ENCODE peak calls at places on chromosomes 6 and 20, in nine cellular contexts. One of them, this sample, is unnamed.

GRCh38 chr20:59525500-59526241 is 78.7 kb upstream of the PHACTR3 start:
- DNase-seq in H9: peak; percentile 84
- DNase-seq in left ventricle myocardium inferior: peak; percentile 62
- DNase-seq in H7: peak; percentile 83
- DNase-seq in foreskin keratinocyte: no peak
- DNase-seq in testis: peak; percentile 83
- DNase-seq in thoracic aorta: no peak
- DNase-seq in body of pancreas: peak; percentile 49
- DNase-seq in GM23338: peak; percentile 90
- DNase-seq in this sample: peak; percentile 53

GRCh38 chr20:58420798-58421496 is 31.9 kb downstream of the VAPB start:
- DNase-seq in H9: no peak
- DNase-seq in left ventricle myocardium inferior: no peak
- DNase-seq in H7: no peak
- DNase-seq in foreskin keratinocyte: no peak
- DNase-seq in testis: no peak
- DNase-seq in thoracic aorta: no peak
- DNase-seq in body of pancreas: no peak
- DNase-seq in GM23338: no peak
- DNase-seq in this sample: no peak

GRCh38 chr6:11315743-11316437 is 83.4 kb upstream of the NEDD9 start:
- DNase-seq in H9: no peak
- DNase-seq in left ventricle myocardium inferior: no peak
- DNase-seq in H7: no peak
- DNase-seq in foreskin keratinocyte: peak; percentile 88
- DNase-seq in testis: no peak
- DNase-seq in thoracic aorta: no peak
- DNase-seq in body of pancreas: no peak
- DNase-seq in GM23338: no peak
- DNase-seq in this sample: no peak

GRCh38 chr20:52340036-52340634 is 148.6 kb upstream of the ZFP64 start:
- DNase-seq in H9: no peak
- DNase-seq in left ventricle myocardium inferior: no peak
- DNase-seq in H7: no peak
- DNase-seq in foreskin keratinocyte: no peak
- DNase-seq in testis: peak; percentile 33
- DNase-seq in thoracic aorta: no peak
- DNase-seq in body of pancreas: no peak
- DNase-seq in GM23338: peak; percentile 34
- DNase-seq in this sample: no peak

GRCh38 chr20:63955281-63955845 is 853 bp downstream of the UCKL1 start:
- DNase-seq in H9: no peak
- DNase-seq in left ventricle myocardium inferior: peak; percentile 53
- DNase-seq in H7: peak; percentile 90
- DNase-seq in foreskin keratinocyte: no peak
- DNase-seq in testis: peak; percentile 60
- DNase-seq in thoracic aorta: no peak
- DNase-seq in body of pancreas: no peak
- DNase-seq in GM23338: peak; percentile 44
- DNase-seq in this sample: peak; percentile 65

GRCh38 chr6:39207421-39208232 is 21.6 kb downstream of the KCNK5 start:
- DNase-seq in H9: no peak
- DNase-seq in left ventricle myocardium inferior: no peak
- DNase-seq in H7: no peak
- DNase-seq in foreskin keratinocyte: no peak
- DNase-seq in testis: no peak
- DNase-seq in thoracic aorta: no peak
- DNase-seq in body of pancreas: peak; percentile 47
- DNase-seq in GM23338: no peak
- DNase-seq in this sample: no peak

GRCh38 chr6:33761922-33762629 is 15.4 kb upstream of the IP6K3 start:
- DNase-seq in H9: peak; percentile 71
- DNase-seq in left ventricle myocardium inferior: peak; percentile 87
- DNase-seq in H7: peak; percentile 86
- DNase-seq in foreskin keratinocyte: no peak
- DNase-seq in testis: peak; percentile 74
- DNase-seq in thoracic aorta: no peak
- DNase-seq in body of pancreas: peak; percentile 81
- DNase-seq in GM23338: peak; percentile 67
- DNase-seq in this sample: peak; percentile 80

GRCh38 chr6:90811596-90812226 is 224.8 kb upstream of the MAP3K7 start:
- DNase-seq in H9: no peak
- DNase-seq in left ventricle myocardium inferior: no peak
- DNase-seq in H7: no peak
- DNase-seq in foreskin keratinocyte: no peak
- DNase-seq in testis: no peak
- DNase-seq in thoracic aorta: no peak
- DNase-seq in body of pancreas: no peak
- DNase-seq in GM23338: no peak
- DNase-seq in this sample: no peak

GRCh38 chr20:40961176-40961575 is 67.4 kb upstream of the TOP1 start:
- DNase-seq in H9: peak; percentile 17
- DNase-seq in left ventricle myocardium inferior: no peak
- DNase-seq in H7: no peak
- DNase-seq in foreskin keratinocyte: no peak
- DNase-seq in testis: no peak
- DNase-seq in thoracic aorta: no peak
- DNase-seq in body of pancreas: no peak
- DNase-seq in GM23338: no peak
- DNase-seq in this sample: no peak

GRCh38 chr6:160207618-160208017 is 51.0 kb downstream of the SLC22A2 start:
- DNase-seq in H9: no peak
- DNase-seq in left ventricle myocardium inferior: no peak
- DNase-seq in H7: no peak
- DNase-seq in foreskin keratinocyte: no peak
- DNase-seq in testis: no peak
- DNase-seq in thoracic aorta: no peak
- DNase-seq in body of pancreas: no peak
- DNase-seq in GM23338: no peak
- DNase-seq in this sample: no peak

GRCh38 chr20:7274870-7275269 is 507.4 kb downstream of the BMP2 start:
- DNase-seq in H9: no peak
- DNase-seq in left ventricle myocardium inferior: no peak
- DNase-seq in H7: no peak
- DNase-seq in foreskin keratinocyte: no peak
- DNase-seq in testis: no peak
- DNase-seq in thoracic aorta: no peak
- DNase-seq in body of pancreas: no peak
- DNase-seq in GM23338: no peak
- DNase-seq in this sample: no peak

GRCh38 chr20:62193079-62194025 is 10.5 kb downstream of the MTG2 start:
- DNase-seq in H9: no peak
- DNase-seq in left ventricle myocardium inferior: no peak
- DNase-seq in H7: no peak
- DNase-seq in foreskin keratinocyte: no peak
- DNase-seq in testis: no peak
- DNase-seq in thoracic aorta: no peak
- DNase-seq in body of pancreas: no peak
- DNase-seq in GM23338: no peak
- DNase-seq in this sample: peak; percentile 6

DNA sequence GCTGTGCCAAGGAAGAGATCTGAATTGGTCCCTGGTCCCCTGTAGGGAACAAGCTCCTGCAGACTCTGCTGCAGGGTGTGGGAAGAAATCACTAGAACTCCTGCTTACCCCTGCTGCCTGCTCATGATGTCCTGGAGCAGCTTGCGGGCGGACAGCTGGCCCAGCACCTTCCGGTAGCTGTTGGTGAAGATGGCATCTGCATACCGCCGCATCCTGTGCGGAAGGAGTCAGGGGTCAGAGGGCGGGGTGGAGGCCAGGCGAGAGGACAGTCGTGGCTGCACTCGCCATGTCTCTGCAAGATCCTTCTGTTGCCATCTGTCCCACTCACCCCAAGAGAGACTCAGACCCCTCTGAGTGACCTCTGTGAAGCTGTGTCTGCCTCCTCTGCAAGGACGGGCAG is 5.3 kb downstream of the GHRH start:
- DNase-seq in H9: no peak
- DNase-seq in left ventricle myocardium inferior: no peak
- DNase-seq in H7: no peak
- DNase-seq in foreskin keratinocyte: no peak
- DNase-seq in testis: no peak
- DNase-seq in thoracic aorta: no peak
- DNase-seq in body of pancreas: no peak
- DNase-seq in GM23338: no peak
- DNase-seq in this sample: no peak
- H3K27me3 ChIP-seq in H9: no peaks in the 10 kb centered on the region
- H3K27me3 ChIP-seq in left ventricle myocardium inferior: peaks cover 48% of the 10 kb centered on the region
- H3K27me3 ChIP-seq in H7: no peaks in the 10 kb centered on the region
- H3K27me3 ChIP-seq in foreskin keratinocyte: peaks cover 37% of the 10 kb centered on the region
- H3K27me3 ChIP-seq in testis: no peaks in the 10 kb centered on the region
- H3K27me3 ChIP-seq in thoracic aorta: no peaks in the 10 kb centered on the region
- H3K27me3 ChIP-seq in body of pancreas: no peaks in the 10 kb centered on the region
- H3K27me3 ChIP-seq in GM23338: no peaks in the 10 kb centered on the region
- H3K27me3 ChIP-seq in this sample: peaks cover 4% of the 10 kb centered on the region

GRCh38 chr20:60529149-60529548 is 570.9 kb downstream of the CDH26 start:
- DNase-seq in H9: no peak
- DNase-seq in left ventricle myocardium inferior: no peak
- DNase-seq in H7: no peak
- DNase-seq in foreskin keratinocyte: no peak
- DNase-seq in testis: no peak
- DNase-seq in thoracic aorta: no peak
- DNase-seq in body of pancreas: no peak
- DNase-seq in GM23338: no peak
- DNase-seq in this sample: no peak
- H3K27me3 ChIP-seq in H9: no peaks in the 10 kb centered on the region
- H3K27me3 ChIP-seq in left ventricle myocardium inferior: no peaks in the 10 kb centered on the region
- H3K27me3 ChIP-seq in H7: no peaks in the 10 kb centered on the region
- H3K27me3 ChIP-seq in foreskin keratinocyte: no peaks in the 10 kb centered on the region
- H3K27me3 ChIP-seq in testis: no peaks in the 10 kb centered on the region
- H3K27me3 ChIP-seq in thoracic aorta: no peaks in the 10 kb centered on the region
- H3K27me3 ChIP-seq in body of pancreas: no peaks in the 10 kb centered on the region
- H3K27me3 ChIP-seq in GM23338: no peaks in the 10 kb centered on the region
- H3K27me3 ChIP-seq in this sample: no peaks in the 10 kb centered on the region

GRCh38 chr20:51093240-51093763 is 70.4 kb upstream of the KCNG1 start:
- DNase-seq in H9: no peak
- DNase-seq in left ventricle myocardium inferior: no peak
- DNase-seq in H7: no peak
- DNase-seq in foreskin keratinocyte: no peak
- DNase-seq in testis: no peak
- DNase-seq in thoracic aorta: no peak
- DNase-seq in body of pancreas: no peak
- DNase-seq in GM23338: no peak
- DNase-seq in this sample: no peak

GRCh38 chr20:51095755-51096509 is 73.0 kb upstream of the KCNG1 start:
- DNase-seq in H9: no peak
- DNase-seq in left ventricle myocardium inferior: no peak
- DNase-seq in H7: no peak
- DNase-seq in foreskin keratinocyte: no peak
- DNase-seq in testis: no peak
- DNase-seq in thoracic aorta: no peak
- DNase-seq in body of pancreas: no peak
- DNase-seq in GM23338: peak; percentile 62
- DNase-seq in this sample: no peak

GRCh38 chr20:51092238-51092822 is 69.4 kb upstream of the KCNG1 start:
- DNase-seq in H9: no peak
- DNase-seq in left ventricle myocardium inferior: no peak
- DNase-seq in H7: no peak
- DNase-seq in foreskin keratinocyte: no peak
- DNase-seq in testis: no peak
- DNase-seq in thoracic aorta: no peak
- DNase-seq in body of pancreas: no peak
- DNase-seq in GM23338: peak; percentile 46
- DNase-seq in this sample: no peak

GRCh38 chr20:51096571-51097267 is 73.8 kb upstream of the KCNG1 start:
- DNase-seq in H9: no peak
- DNase-seq in left ventricle myocardium inferior: no peak
- DNase-seq in H7: no peak
- DNase-seq in foreskin keratinocyte: no peak
- DNase-seq in testis: no peak
- DNase-seq in thoracic aorta: no peak
- DNase-seq in body of pancreas: no peak
- DNase-seq in GM23338: no peak
- DNase-seq in this sample: no peak

GRCh38 chr20:51094221-51094620 is 71.3 kb upstream of the KCNG1 start:
- DNase-seq in H9: no peak
- DNase-seq in left ventricle myocardium inferior: no peak
- DNase-seq in H7: no peak
- DNase-seq in foreskin keratinocyte: no peak
- DNase-seq in testis: no peak
- DNase-seq in thoracic aorta: no peak
- DNase-seq in body of pancreas: no peak
- DNase-seq in GM23338: peak; percentile 28
- DNase-seq in this sample: no peak
- H3K27me3 ChIP-seq in H9: no peaks in the 10 kb centered on the region
- H3K27me3 ChIP-seq in left ventricle myocardium inferior: peaks cover 89% of the 10 kb centered on the region
- H3K27me3 ChIP-seq in H7: no peaks in the 10 kb centered on the region
- H3K27me3 ChIP-seq in foreskin keratinocyte: peaks cover 54% of the 10 kb centered on the region
- H3K27me3 ChIP-seq in testis: no peaks in the 10 kb centered on the region
- H3K27me3 ChIP-seq in thoracic aorta: no peaks in the 10 kb centered on the region
- H3K27me3 ChIP-seq in body of pancreas: peaks cover 4% of the 10 kb centered on the region
- H3K27me3 ChIP-seq in GM23338: no peaks in the 10 kb centered on the region
- H3K27me3 ChIP-seq in this sample: no peaks in the 10 kb centered on the region

GRCh38 chr6:140779991-140780596 is 1352.6 kb upstream of the GJE1 start:
- DNase-seq in H9: no peak
- DNase-seq in left ventricle myocardium inferior: no peak
- DNase-seq in H7: no peak
- DNase-seq in foreskin keratinocyte: no peak
- DNase-seq in testis: no peak
- DNase-seq in thoracic aorta: no peak
- DNase-seq in body of pancreas: peak; percentile 12
- DNase-seq in GM23338: no peak
- DNase-seq in this sample: no peak

GRCh38 chr6:140777780-140778179 is 1354.9 kb upstream of the GJE1 start:
- DNase-seq in H9: no peak
- DNase-seq in left ventricle myocardium inferior: no peak
- DNase-seq in H7: no peak
- DNase-seq in foreskin keratinocyte: no peak
- DNase-seq in testis: no peak
- DNase-seq in thoracic aorta: no peak
- DNase-seq in body of pancreas: no peak
- DNase-seq in GM23338: no peak
- DNase-seq in this sample: no peak

GRCh38 chr6:140784573-140784972 is 1348.2 kb upstream of the GJE1 start:
- DNase-seq in H9: no peak
- DNase-seq in left ventricle myocardium inferior: no peak
- DNase-seq in H7: no peak
- DNase-seq in foreskin keratinocyte: peak; percentile 66
- DNase-seq in testis: no peak
- DNase-seq in thoracic aorta: no peak
- DNase-seq in body of pancreas: no peak
- DNase-seq in GM23338: no peak
- DNase-seq in this sample: no peak

GRCh38 chr6:140782941-140783340 is 1349.8 kb upstream of the GJE1 start:
- DNase-seq in H9: no peak
- DNase-seq in left ventricle myocardium inferior: no peak
- DNase-seq in H7: no peak
- DNase-seq in foreskin keratinocyte: no peak
- DNase-seq in testis: no peak
- DNase-seq in thoracic aorta: no peak
- DNase-seq in body of pancreas: no peak
- DNase-seq in GM23338: no peak
- DNase-seq in this sample: no peak

DNA sequence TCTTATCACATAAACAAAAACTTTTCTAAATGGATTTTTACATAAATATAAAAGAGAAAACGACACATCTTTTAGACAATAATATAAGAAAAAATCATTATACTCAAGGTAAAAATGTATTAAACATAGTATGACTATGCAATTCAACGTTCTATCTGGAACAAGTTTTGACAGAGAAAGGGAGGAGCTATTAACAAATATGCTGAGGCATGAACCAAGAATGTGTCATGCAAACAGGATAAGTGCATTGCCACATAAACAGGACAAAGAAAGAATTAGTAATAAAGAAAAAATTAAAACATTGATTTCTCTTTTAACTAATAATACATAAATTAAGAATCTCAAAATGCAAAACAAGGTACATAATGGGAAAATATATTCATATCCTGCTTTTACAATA is 1353.4 kb upstream of the GJE1 start:
- DNase-seq in H9: no peak
- DNase-seq in left ventricle myocardium inferior: no peak
- DNase-seq in H7: no peak
- DNase-seq in foreskin keratinocyte: peak; percentile 57
- DNase-seq in testis: no peak
- DNase-seq in thoracic aorta: no peak
- DNase-seq in body of pancreas: no peak
- DNase-seq in GM23338: no peak
- DNase-seq in this sample: no peak
- H3K27me3 ChIP-seq in H9: no peaks in the 10 kb centered on the region
- H3K27me3 ChIP-seq in left ventricle myocardium inferior: no peaks in the 10 kb centered on the region
- H3K27me3 ChIP-seq in H7: no peaks in the 10 kb centered on the region
- H3K27me3 ChIP-seq in foreskin keratinocyte: no peaks in the 10 kb centered on the region
- H3K27me3 ChIP-seq in testis: no peaks in the 10 kb centered on the region
- H3K27me3 ChIP-seq in thoracic aorta: no peaks in the 10 kb centered on the region
- H3K27me3 ChIP-seq in body of pancreas: no peaks in the 10 kb centered on the region
- H3K27me3 ChIP-seq in GM23338: no peaks in the 10 kb centered on the region
- H3K27me3 ChIP-seq in this sample: no peaks in the 10 kb centered on the region